ENCODE peak calls at places on chromosomes 11 and 22, in seven cellular contexts. V is kidney epithelial cell; T is left ventricle myocardium inferior; D is pancreas; J is CD4-positive, CD25-positive, alpha-beta regulatory T cell; H is mammary epithelial cell; C is tibial artery. K is an unnamed sample. For H3K36me3 and H3K27me3, the result is how much of the 10 kb centered on the place peaks cover.

GRCh38 chr22:19488285-19488684 is 8.6 kb downstream of the CDC45 start:
- DNase-seq in V (no peak), T (no peak), D (no peak), J (no peak), H (no peak), C (no peak), K (no peak)

GRCh38 chr22:23579870-23580585 is at the start of gene IGLL1:
- DNase-seq in V (no peak), T (no peak), D (no peak), J (no peak), H (no peak), C (no peak), K (peak)

GRCh38 chr11:119797137-119797611 is 68.2 kb upstream of the NECTIN1 start:
- DNase-seq in V (no peak), T (no peak), D (peak), J (no peak), H (no peak), C (no peak), K (peak)

GRCh38 chr22:29994027-29994715 is 86.1 kb upstream of the HORMAD2 start:
- DNase-seq in V (peak), T (no peak), D (no peak), J (no peak), H (peak), C (no peak), K (no peak)

GRCh38 chr22:22210375-22210774 is 34.2 kb upstream of the VPREB1 start:
- DNase-seq in V (peak), T (no peak), D (no peak), J (no peak), H (peak), C (no peak), K (no peak)

GRCh38 chr22:36425977-36426523 is 38.3 kb upstream of the MYH9 start:
- DNase-seq in V (no peak), T (peak), D (no peak), J (no peak), H (no peak), C (peak), K (peak)

GRCh38 chr11:124482362-124483147 is 37.1 kb upstream of the OR8B8 start:
- DNase-seq in V (no peak), T (no peak), D (no peak), J (no peak), H (no peak), C (no peak), K (no peak)

GRCh38 chr11:62010935-62011528 is 43.6 kb upstream of the FTH1 start:
- DNase-seq in V (no peak), T (no peak), D (no peak), J (no peak), H (no peak), C (no peak), K (no peak)

GRCh38 chr11:45857834-45858492 is 10.7 kb downstream of the CRY2 start:
- DNase-seq in V (peak), T (peak), D (no peak), J (no peak), H (peak), C (peak), K (peak)

GRCh38 chr11:92550411-92550810 is 325.8 kb downstream of the FAT3 start:
- DNase-seq in V (no peak), T (no peak), D (no peak), J (no peak), H (no peak), C (no peak), K (no peak)

GRCh38 chr11:68044145-68044813 is 5.5 kb downstream of the TCIRG1 start:
- DNase-seq in V (no peak), T (no peak), D (peak), J (no peak), H (no peak), C (no peak), K (no peak)
- H3K4me3 ChIP-seq in V (no peak), T (no peak), D (no peak), J (no peak), H (no peak), C (no peak), K (no peak)

GRCh38 chr22:35418726-35419125 is 18.8 kb downstream of the MCM5 start:
- DNase-seq in V (no peak), T (no peak), D (no peak), J (no peak), H (no peak), C (no peak), K (peak)

GRCh38 chr22:35419756-35420155 is 19.8 kb downstream of the MCM5 start:
- DNase-seq in V (no peak), T (no peak), D (no peak), J (no peak), H (no peak), C (no peak), K (no peak)

GRCh38 chr22:35417606-35418005 is 17.7 kb downstream of the MCM5 start:
- DNase-seq in V (no peak), T (no peak), D (no peak), J (no peak), H (no peak), C (no peak), K (no peak)

GRCh38 chr22:35421121-35421520 is 21.2 kb downstream of the MCM5 start:
- DNase-seq in V (no peak), T (no peak), D (no peak), J (no peak), H (no peak), C (no peak), K (no peak)

GRCh38 chr22:35418088-35418487 is 18.1 kb downstream of the MCM5 start:
- DNase-seq in V (no peak), T (no peak), D (no peak), J (no peak), H (peak), C (no peak), K (peak)
- H3K36me3 ChIP-seq in V (under half), T (half or more), D (under half), J (half or more), H (under half), C (half or more), K (half or more)

DNA sequence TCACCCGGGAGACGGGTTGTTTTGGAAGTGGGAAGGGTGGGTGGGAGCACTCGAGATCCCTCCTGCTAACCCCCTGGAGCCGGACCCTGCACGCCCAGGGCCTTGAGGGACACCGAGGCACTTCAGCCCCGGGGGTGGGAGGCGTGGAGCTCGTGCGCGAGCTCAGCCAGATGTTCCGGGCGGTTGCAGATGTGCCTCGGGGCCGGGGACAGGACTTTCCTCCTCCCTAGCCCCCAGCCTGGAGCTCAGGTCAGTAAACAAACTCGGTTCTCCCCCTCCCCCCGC is 3.3 kb upstream of the WNT11 start:
- DNase-seq in V (no peak), T (no peak), D (no peak), J (peak), H (no peak), C (no peak), K (no peak)
- H3K27me3 ChIP-seq in V (half or more), T (under half), D (under half), J (under half), H (under half), C (under half), K (half or more)

DNA sequence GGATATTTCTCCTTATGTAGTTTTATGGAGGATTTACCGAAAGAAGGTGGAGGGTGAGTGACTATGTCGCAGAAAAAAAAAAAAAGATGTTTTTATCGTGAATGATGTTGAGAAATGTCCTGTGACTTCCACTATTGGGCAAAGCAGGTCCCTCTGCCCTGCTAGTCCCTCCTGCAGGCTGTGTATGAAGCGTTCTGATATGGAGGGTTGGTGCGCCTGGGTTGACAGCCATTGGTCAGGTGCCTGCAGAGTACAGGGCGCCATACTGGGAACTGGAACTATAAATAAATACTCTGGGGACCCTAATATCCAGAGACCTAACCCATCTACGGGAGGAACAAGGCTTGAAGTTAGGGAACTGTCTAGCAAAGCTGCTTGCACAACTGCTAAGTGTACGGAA is 1.5 kb downstream of the IL17RA start:
- DNase-seq in V (no peak), T (no peak), D (no peak), J (no peak), H (no peak), C (no peak), K (no peak)
- H3K4me3 ChIP-seq in V (no peak), T (peak), D (no peak), J (peak), H (peak), C (peak), K (peak)

GRCh38 chr22:20586403-20586745 is 79.0 kb downstream of the MED15 start:
- DNase-seq in V (no peak), T (peak), D (peak), J (no peak), H (no peak), C (no peak), K (no peak)
- H3K36me3 ChIP-seq in V (under half), T (half or more), D (under half), J (half or more), H (under half), C (half or more), K (half or more)